ENCODE peak calls at places on chromosomes 3 and 15, in four cellular contexts. L is HepG2, D is K562, E is WTC11. I is an unnamed sample.
A peak's percentile ranks its signal among the peaks of the same experiment; 100 is the strongest.

GRCh38 chr15:95825672-95826387 is 504.7 kb upstream of the NR2F2 start:
- DNase-seq in L (no peak), D (no peak), E (no peak), I (no peak)

GRCh38 chr3:157520485-157521184 is 17.4 kb upstream of the VEPH1 start:
- DNase-seq in L (no peak), D (no peak), E (no peak), I (no peak)

GRCh38 chr15:83657549-83657948 is 3.6 kb downstream of the ADAMTSL3 start:
- DNase-seq in L (no peak), D (peak; percentile 19), E (peak; percentile 48), I (peak; percentile 21)

GRCh38 chr3:197248341-197248740 is 50.1 kb downstream of the DLG1 start:
- DNase-seq in L (no peak), D (no peak), E (no peak), I (no peak)

GRCh38 chr15:47301481-47301880 is 415.8 kb upstream of the SEMA6D start:
- DNase-seq in L (no peak), D (no peak), E (no peak), I (no peak)

GRCh38 chr15:53987480-53987879 is 9.2 kb downstream of the UNC13C start:
- DNase-seq in L (no peak), D (no peak), E (no peak), I (no peak)

GRCh38 chr3:169112153-169112892 is 551.2 kb downstream of the MECOM start:
- DNase-seq in L (peak; percentile 50), D (no peak), E (no peak), I (no peak)

GRCh38 chr15:52227456-52227855 is 36.3 kb upstream of the GNB5 start:
- DNase-seq in L (peak; percentile 57), D (peak; percentile 64), E (peak; percentile 76), I (peak; percentile 87)

GRCh38 chr3:50364573-50365079 is 5.3 kb upstream of the TMEM115 start:
- DNase-seq in L (no peak), D (peak; percentile 35), E (peak; percentile 61), I (no peak)

GRCh38 chr3:57756528-57757401 is 656 bp downstream of the SLMAP start:
- DNase-seq in L (peak; percentile 40), D (peak; percentile 55), E (peak; percentile 33), I (peak; percentile 30)

GRCh38 chr15:49589030-49589429 is 31.6 kb downstream of the FAM227B start:
- DNase-seq in L (no peak), D (no peak), E (no peak), I (no peak)

GRCh38 chr3:153385343-153385742 is 223.3 kb downstream of the RAP2B start:
- DNase-seq in L (no peak), D (no peak), E (no peak), I (no peak)

GRCh38 chr3:25587094-25587493 is 77.6 kb downstream of the TOP2B start:
- DNase-seq in L (no peak), D (no peak), E (no peak), I (no peak)

GRCh38 chr3:52299815-52300611 is 12.4 kb downstream of the GLYCTK start:
- DNase-seq in L (peak; percentile 65), D (peak; percentile 83), E (peak; percentile 26), I (peak; percentile 38)

GRCh38 chr3:25292604-25293003 is 135.5 kb upstream of the RARB start:
- DNase-seq in L (no peak), D (no peak), E (no peak), I (no peak)

GRCh38 chr15:37767841-37768455 is 166.5 kb upstream of the TMCO5A start:
- DNase-seq in L (no peak), D (no peak), E (no peak), I (no peak)

GRCh38 chr15:60392986-60393811 is 4.6 kb downstream of the ANXA2 start:
- DNase-seq in L (peak; percentile 99), D (no peak), E (no peak), I (peak; percentile 89)

GRCh38 chr3:124846189-124846588 is 41.0 kb downstream of the ITGB5 start:
- DNase-seq in L (no peak), D (no peak), E (no peak), I (no peak)

GRCh38 chr15:62068071-62068786 is 1.5 kb downstream of the C2CD4A start:
- DNase-seq in L (peak; percentile 25), D (peak; percentile 20), E (peak; percentile 67), I (peak; percentile 29)

GRCh38 chr3:80232760-80233159 is 465.0 kb upstream of the ROBO1 start:
- DNase-seq in L (peak; percentile 10), D (no peak), E (no peak), I (peak; percentile 62)

GRCh38 chr3:9933561-9934234 is at the start of gene CRELD1:
- DNase-seq in L (peak; percentile 90), D (peak; percentile 99), E (peak; percentile 96), I (peak; percentile 97)

GRCh38 chr15:98881526-98882517 is 125.8 kb downstream of the PGPEP1L start:
- DNase-seq in L (peak; percentile 40), D (peak; percentile 50), E (no peak), I (no peak)

GRCh38 chr15:90211440-90212168 is 10.5 kb downstream of the SEMA4B start:
- DNase-seq in L (no peak), D (peak; percentile 33), E (no peak), I (peak; percentile 96)

GRCh38 chr15:73939138-73939537 is 12.9 kb downstream of the LOXL1 start:
- DNase-seq in L (no peak), D (no peak), E (no peak), I (no peak)

GRCh38 chr15:80777137-80777536 is 2.0 kb upstream of the CEMIP start:
- DNase-seq in L (no peak), D (no peak), E (no peak), I (peak; percentile 37)

GRCh38 chr15:23647421-23648375 is at the start of gene MAGEL2:
- DNase-seq in L (no peak), D (no peak), E (peak; percentile 49), I (no peak)

GRCh38 chr3:194711913-194712312 is 26.2 kb downstream of the FAM43A start:
- DNase-seq in L (peak; percentile 32), D (no peak), E (no peak), I (peak; percentile 67)

GRCh38 chr3:39096775-39097174 is 10.7 kb downstream of the GORASP1 start:
- DNase-seq in L (peak; percentile 67), D (no peak), E (no peak), I (no peak)

DNA sequence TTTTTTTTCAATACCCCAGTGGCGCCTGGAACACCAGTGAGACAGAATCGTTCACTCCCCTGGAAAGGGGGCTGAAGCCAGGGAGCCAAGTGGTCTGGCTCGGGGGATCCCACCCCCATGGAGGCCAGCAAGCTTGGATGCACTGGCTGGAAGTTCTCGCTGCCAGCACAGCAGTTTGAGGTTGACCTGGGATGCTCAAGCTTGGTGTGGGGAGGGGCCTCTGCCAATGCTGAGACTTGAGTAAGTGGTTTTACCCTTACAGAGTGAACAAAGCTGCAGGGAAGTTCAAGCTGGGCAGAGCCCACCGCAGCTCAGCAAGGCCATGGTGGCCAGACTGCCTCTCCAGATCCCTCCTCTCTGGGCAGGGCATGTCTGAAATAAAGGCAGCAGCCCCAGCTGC is 276.2 kb upstream of the CNTN6 start:
- DNase-seq in L (no peak), D (no peak), E (no peak), I (no peak)
- TF ChIP-seq NR3C1 in L (no peak), D (no peak), E (no peak), I (no peak)

GRCh38 chr3:167813169-167814123 is 77.9 kb downstream of the SERPINI1 start:
- DNase-seq in L (peak; percentile 69), D (no peak), E (no peak), I (peak; percentile 62)

GRCh38 chr3:167821248-167821805 is 85.8 kb downstream of the SERPINI1 start:
- DNase-seq in L (no peak), D (no peak), E (no peak), I (no peak)

GRCh38 chr3:167814441-167814951 is 79.0 kb downstream of the SERPINI1 start:
- DNase-seq in L (peak; percentile 63), D (no peak), E (no peak), I (no peak)

GRCh38 chr3:167820114-167820865 is 84.8 kb downstream of the SERPINI1 start:
- DNase-seq in L (peak; percentile 3), D (no peak), E (no peak), I (no peak)

GRCh38 chr3:167816953-167817352 is 81.4 kb downstream of the SERPINI1 start:
- DNase-seq in L (no peak), D (no peak), E (no peak), I (no peak)
- TF ChIP-seq NR3C1 in L (no peak), D (no peak), E (no peak), I (no peak)

GRCh38 chr3:48684480-48685143 is 1.1 kb downstream of the NCKIPSD start:
- DNase-seq in L (no peak), D (peak; percentile 38), E (no peak), I (no peak)
- TF ChIP-seq NR3C1 in L (no peak), D (no peak), E (no peak), I (no peak)

GRCh38 chr3:82080261-82080660 is 318.8 kb upstream of the GBE1 start:
- DNase-seq in L (no peak), D (no peak), E (no peak), I (no peak)
- TF ChIP-seq NR3C1 in L (no peak), D (no peak), E (no peak), I (no peak)

GRCh38 chr3:31288641-31289100 is 244.1 kb upstream of the STT3B start:
- DNase-seq in L (peak; percentile 97), D (no peak), E (peak; percentile 29), I (peak; percentile 91)
- TF ChIP-seq NR3C1 in L (no peak), D (no peak), E (no peak), I (no peak)

GRCh38 chr3:131549340-131549739 is 46.6 kb upstream of the MRPL3 start:
- DNase-seq in L (no peak), D (peak; percentile 7), E (no peak), I (peak; percentile 29)
- TF ChIP-seq NR3C1 in L (no peak), D (no peak), E (no peak), I (no peak)

GRCh38 chr15:40928975-40929729 is at the start of gene DLL4:
- DNase-seq in L (peak; percentile 54), D (peak; percentile 93), E (peak; percentile 84), I (peak; percentile 57)

GRCh38 chr15:40930430-40931299 is 1.5 kb downstream of the DLL4 start:
- DNase-seq in L (peak; percentile 47), D (peak; percentile 83), E (peak; percentile 89), I (no peak)

GRCh38 chr15:40928351-40928974 is 677 bp upstream of the DLL4 start:
- DNase-seq in L (no peak), D (peak; percentile 78), E (peak; percentile 83), I (no peak)

GRCh38 chr15:40931300-40932142 is 2.4 kb downstream of the DLL4 start:
- DNase-seq in L (no peak), D (no peak), E (no peak), I (no peak)

GRCh38 chr15:40929730-40930429 is 740 bp downstream of the DLL4 start:
- DNase-seq in L (no peak), D (peak; percentile 39), E (peak; percentile 63), I (peak; percentile 56)
- TF ChIP-seq NR3C1 in L (no peak), D (no peak), E (no peak), I (no peak)

GRCh38 chr15:38795471-38796245 is 231.0 kb upstream of the RASGRP1 start:
- DNase-seq in L (no peak), D (no peak), E (no peak), I (no peak)
- TF ChIP-seq NR3C1 in L (no peak), D (no peak), E (no peak), I (no peak)

I was measured in A549.